ENCODE peak calls at places on chromosomes 7 and 10, in eight cellular contexts. N, M, Q, B, S, H, A and T are unnamed samples.
A peak's percentile ranks its signal among the peaks of the same experiment; 100 is the strongest.

GRCh38 chr10:104591451-104591850 is 49.6 kb upstream of the SORCS3 start:
- DNase-seq in N (no peak), M (no peak), Q (no peak), B (no peak), S (no peak), H (no peak), A (no peak), T (no peak)

GRCh38 chr10:123009105-123009805 is 449 bp downstream of the ACADSB start:
- DNase-seq in N (peak; percentile 38), M (peak; percentile 1), Q (peak; percentile 43), B (peak; percentile 21), S (peak; percentile 21), H (no peak), A (peak; percentile 6), T (peak; percentile 82)

GRCh38 chr10:112490543-112490942 is 43.5 kb downstream of the VTI1A start:
- DNase-seq in N (no peak), M (peak; percentile 9), Q (peak; percentile 51), B (peak; percentile 24), S (no peak), H (no peak), A (no peak), T (peak; percentile 47)

GRCh38 chr7:108130261-108130660 is at the start of gene LAMB4:
- DNase-seq in N (no peak), M (no peak), Q (no peak), B (no peak), S (no peak), H (no peak), A (no peak), T (no peak)

GRCh38 chr7:151038951-151039849 is 9.1 kb upstream of the ASIC3 start:
- DNase-seq in N (peak; percentile 41), M (peak; percentile 80), Q (peak; percentile 62), B (peak; percentile 59), S (peak; percentile 92), H (peak; percentile 89), A (peak; percentile 96), T (peak; percentile 94)

GRCh38 chr7:55573234-55573504 is 867 bp upstream of the VOPP1 start:
- DNase-seq in N (no peak), M (no peak), Q (peak; percentile 12), B (no peak), S (no peak), H (no peak), A (no peak), T (no peak)

GRCh38 chr7:101555921-101556275 is 73.2 kb downstream of the MYL10 start:
- DNase-seq in N (no peak), M (no peak), Q (no peak), B (no peak), S (peak; percentile 7), H (peak; percentile 24), A (no peak), T (peak; percentile 5)

GRCh38 chr7:157413881-157414701 is 77.3 kb downstream of the DNAJB6 start:
- DNase-seq in N (no peak), M (no peak), Q (no peak), B (peak; percentile 3), S (no peak), H (no peak), A (no peak), T (peak; percentile 64)

GRCh38 chr10:49734676-49735075 is 27.4 kb downstream of the OGDHL start:
- DNase-seq in N (peak; percentile 30), M (peak; percentile 100), Q (no peak), B (no peak), S (no peak), H (no peak), A (no peak), T (no peak)

GRCh38 chr7:2838873-2839578 is 5.1 kb downstream of the GNA12 start:
- DNase-seq in N (no peak), M (no peak), Q (no peak), B (no peak), S (no peak), H (no peak), A (no peak), T (no peak)

GRCh38 chr10:116723428-116724281 is 18.7 kb downstream of the HSPA12A start:
- DNase-seq in N (no peak), M (no peak), Q (no peak), B (no peak), S (no peak), H (no peak), A (no peak), T (no peak)

GRCh38 chr10:34713875-34714274 is 101.2 kb downstream of the PARD3 start:
- DNase-seq in N (no peak), M (peak; percentile 99), Q (no peak), B (no peak), S (no peak), H (no peak), A (peak; percentile 67), T (no peak)

GRCh38 chr7:56074371-56074791 is 10.3 kb downstream of the SUMF2 start:
- DNase-seq in N (peak; percentile 89), M (peak; percentile 90), Q (peak; percentile 84), B (peak; percentile 84), S (peak; percentile 82), H (peak; percentile 71), A (peak; percentile 66), T (peak; percentile 92)

GRCh38 chr7:42087616-42088015 is 149.4 kb downstream of the GLI3 start:
- DNase-seq in N (no peak), M (no peak), Q (peak; percentile 42), B (no peak), S (no peak), H (no peak), A (no peak), T (no peak)

GRCh38 chr10:58512470-58513188 is at the start of gene BICC1:
- DNase-seq in N (peak; percentile 29), M (peak; percentile 37), Q (peak; percentile 83), B (peak; percentile 42), S (peak; percentile 23), H (no peak), A (peak; percentile 69), T (peak; percentile 35)

GRCh38 chr7:150325901-150326300 is 2.6 kb upstream of the ACTR3C start:
- DNase-seq in N (no peak), M (no peak), Q (no peak), B (no peak), S (no peak), H (no peak), A (no peak), T (no peak)

GRCh38 chr10:33136781-33137180 is 178.8 kb upstream of the ITGB1 start:
- DNase-seq in N (no peak), M (peak; percentile 81), Q (no peak), B (no peak), S (no peak), H (no peak), A (peak; percentile 95), T (no peak)

GRCh38 chr7:40299097-40299496 is 164.3 kb downstream of the SUGCT start:
- DNase-seq in N (no peak), M (peak; percentile 56), Q (no peak), B (no peak), S (no peak), H (no peak), A (peak; percentile 98), T (no peak)

GRCh38 chr10:121613456-121613855 is 15.2 kb upstream of the FGFR2 start:
- DNase-seq in N (peak; percentile 51), M (no peak), Q (no peak), B (no peak), S (no peak), H (no peak), A (no peak), T (no peak)

GRCh38 chr10:74178042-74178791 is 27.2 kb downstream of the ADK start:
- DNase-seq in N (no peak), M (peak; percentile 46), Q (no peak), B (no peak), S (no peak), H (no peak), A (no peak), T (no peak)

DNA sequence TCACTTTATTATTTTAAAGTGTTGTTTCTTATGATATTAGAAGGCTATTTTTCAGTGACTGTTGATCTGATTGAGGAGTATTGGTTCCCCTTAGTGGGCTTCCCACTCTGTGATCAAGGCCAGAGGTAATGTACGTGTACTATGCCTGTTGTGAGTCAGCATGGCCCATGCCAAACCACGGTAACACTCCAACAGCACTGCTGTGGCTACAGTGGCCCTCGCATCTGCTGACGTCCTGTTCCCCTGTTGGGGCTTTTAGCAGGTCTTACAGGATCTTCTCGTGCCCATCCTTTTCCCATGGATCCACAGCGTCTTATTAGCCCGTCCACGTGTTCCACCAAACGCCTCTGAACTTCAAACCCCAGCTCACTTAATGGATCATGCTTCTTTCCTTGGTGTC is 964.6 kb upstream of the CELF2 start:
- DNase-seq in N (no peak), M (no peak), Q (no peak), B (no peak), S (no peak), H (no peak), A (peak; percentile 13), T (no peak)
- H3K4me3 ChIP-seq in N (no peak overlapping the region), M (no peak overlapping the region), Q (no peak overlapping the region), B (no peak overlapping the region), S (no peak overlapping the region), H (no peak overlapping the region), A (no peak overlapping the region), T (no peak overlapping the region)

DNA sequence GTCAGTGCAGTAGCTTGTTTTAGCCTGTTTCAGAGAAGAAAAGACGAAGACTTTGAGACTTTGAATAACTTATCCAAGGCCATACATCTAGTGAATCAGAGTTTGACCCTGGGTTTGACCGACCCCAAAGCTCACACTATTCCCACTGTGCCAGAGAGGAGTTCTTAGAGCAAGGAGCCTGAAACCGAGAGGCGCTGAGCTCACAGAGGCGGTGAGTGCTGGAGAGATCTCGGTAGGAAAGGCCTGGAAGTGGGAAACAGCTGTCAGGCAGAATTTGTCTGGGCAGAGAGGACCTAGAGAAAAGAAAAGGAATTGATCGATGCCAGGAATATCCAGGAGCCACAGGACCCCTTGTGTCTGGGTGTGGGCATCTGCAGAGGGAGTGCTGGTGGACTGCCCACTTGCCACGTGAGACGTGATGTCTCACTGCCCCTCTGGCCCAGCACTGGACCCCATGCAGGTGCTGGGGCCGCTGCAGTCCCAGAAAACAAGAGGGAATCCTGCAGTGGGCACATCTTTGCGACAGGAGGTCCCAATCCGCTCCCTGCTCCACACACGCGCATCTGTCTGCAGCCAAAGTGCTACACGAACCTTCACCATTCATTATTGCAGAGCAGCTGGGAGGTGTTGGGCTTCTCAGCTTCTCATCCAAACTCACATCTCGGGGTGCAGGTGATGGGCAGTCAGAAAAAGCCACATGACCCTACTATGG is 6.2 kb downstream of the CALML3 start:
- DNase-seq in N (no peak), M (no peak), Q (no peak), B (no peak), S (no peak), H (no peak), A (no peak), T (peak; percentile 16)
- H3K4me1 ChIP-seq in N (no peaks in the 10 kb centered on the region), M (no peaks in the 10 kb centered on the region), Q (peaks cover 15% of the 10 kb centered on the region), B (peaks cover 11% of the 10 kb centered on the region), S (no peaks in the 10 kb centered on the region), H (peaks cover 7% of the 10 kb centered on the region), A (no peaks in the 10 kb centered on the region), T (peaks cover 6% of the 10 kb centered on the region)

GRCh38 chr7:6382797-6383196 is 65.0 kb downstream of the DAGLB start:
- DNase-seq in N (no peak), M (no peak), Q (no peak), B (no peak), S (no peak), H (no peak), A (no peak), T (no peak)
- H3K4me3 ChIP-seq in N (no peak overlapping the region), M (no peak overlapping the region), Q (no peak overlapping the region), B (no peak overlapping the region), S (no peak overlapping the region), H (no peak overlapping the region), A (no peak overlapping the region), T (no peak overlapping the region)

DNA sequence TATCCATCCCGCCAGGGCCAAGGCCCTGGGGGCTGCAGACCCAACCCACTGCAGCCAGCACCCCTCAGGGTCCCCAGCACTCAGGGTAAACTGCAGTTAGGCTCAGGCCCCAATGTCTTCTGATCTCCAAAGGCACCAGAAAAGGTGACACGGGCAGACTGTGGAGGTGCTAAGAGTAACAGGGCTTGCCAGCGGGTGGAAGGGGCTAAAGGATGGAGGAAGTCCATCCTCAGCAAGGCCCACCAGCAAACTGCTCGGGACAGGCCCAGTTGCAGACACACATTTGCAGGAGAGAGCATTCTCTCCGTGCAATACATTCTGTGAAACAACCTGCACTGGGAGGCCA is 95.6 kb upstream of the DDC start:
- DNase-seq in N (no peak), M (no peak), Q (no peak), B (no peak), S (no peak), H (no peak), A (no peak), T (no peak)
- H3K4me1 ChIP-seq in N (no peaks in the 10 kb centered on the region), M (peaks cover 20% of the 10 kb centered on the region), Q (no peaks in the 10 kb centered on the region), B (peaks cover 100% of the 10 kb centered on the region), S (peaks cover 15% of the 10 kb centered on the region), H (peaks cover 21% of the 10 kb centered on the region), A (peaks cover 12% of the 10 kb centered on the region), T (peaks cover 82% of the 10 kb centered on the region)